ENCODE peak calls at places on chromosomes 7 and 10, in six cellular contexts. T, B, S, G, E and I are unnamed samples.

GRCh38 chr7:112147752-112148435 is 58.3 kb downstream of the DOCK4 start:
- DNase-seq in T (no peak), B (no peak), G (no peak), E (peak; percentile 21), S (no peak), I (no peak)

GRCh38 chr7:17123020-17123419 is 175.4 kb upstream of the AHR start:
- DNase-seq in S (no peak), G (peak; percentile 94), E (peak; percentile 85), T (no peak), B (no peak), I (peak; percentile 84)

GRCh38 chr7:79968249-79968648 is 166.4 kb upstream of the GNAI1 start:
- DNase-seq in T (no peak), B (no peak), G (no peak), E (no peak), S (no peak), I (no peak)

GRCh38 chr7:33604015-33604414 is 301.3 kb upstream of the BMPER start:
- DNase-seq in T (no peak), B (no peak), S (no peak), E (no peak), G (peak; percentile 15), I (no peak)

GRCh38 chr10:51178634-51179033 is 104.3 kb downstream of the PRKG1 start:
- DNase-seq in B (no peak), S (no peak), G (no peak), T (no peak), E (no peak), I (no peak)

GRCh38 chr10:97483526-97483925 is 14.7 kb downstream of the MMS19 start:
- DNase-seq in E (no peak), S (no peak), T (no peak), B (no peak), G (peak; percentile 58), I (no peak)

GRCh38 chr10:8950978-8951377 is 896.5 kb downstream of the GATA3 start:
- DNase-seq in E (no peak), B (no peak), G (no peak), T (no peak), S (no peak), I (no peak)

GRCh38 chr7:28957064-28957821 is 887 bp downstream of the TRIL start:
- DNase-seq in S (peak; percentile 66), T (no peak), G (no peak), B (no peak), E (no peak), I (no peak)

GRCh38 chr7:70674268-70675025 is 457.5 kb upstream of the GALNT17 start:
- DNase-seq in E (peak; percentile 20), G (no peak), T (no peak), B (no peak), S (no peak), I (no peak)

GRCh38 chr7:29878081-29878688 is 71.9 kb downstream of the WIPF3 start:
- DNase-seq in B (peak; percentile 76), E (peak; percentile 55), G (peak; percentile 46), T (peak; percentile 17), S (peak; percentile 23), I (no peak)

GRCh38 chr10:64036306-64036930 is 515.2 kb downstream of the REEP3 start:
- DNase-seq in G (no peak), E (no peak), B (no peak), T (no peak), S (no peak), I (no peak)

GRCh38 chr7:1853619-1854520 is 183.8 kb downstream of the ELFN1 start:
- DNase-seq in S (no peak), B (no peak), G (no peak), E (no peak), T (no peak), I (no peak)

GRCh38 chr7:23600251-23600650 is 3.1 kb downstream of the CCDC126 start:
- DNase-seq in E (no peak), S (no peak), T (no peak), G (no peak), B (no peak), I (no peak)

GRCh38 chr10:93837783-93838677 is 55.7 kb upstream of the SLC35G1 start:
- DNase-seq in S (no peak), B (no peak), T (no peak), G (no peak), E (no peak), I (no peak)

GRCh38 chr10:31041011-31041410 is 9.3 kb upstream of the ZNF438 start:
- DNase-seq in B (peak; percentile 43), S (no peak), E (no peak), G (peak; percentile 41), T (no peak), I (no peak)

GRCh38 chr10:102324061-102324460 is 71.4 kb upstream of the NFKB2 start:
- DNase-seq in T (no peak), S (no peak), B (no peak), E (peak; percentile 30), G (peak; percentile 33), I (no peak)

GRCh38 chr7:35015346-35015859 is 21.9 kb downstream of the DPY19L1 start:
- DNase-seq in E (peak; percentile 54), S (no peak), B (no peak), G (peak; percentile 38), T (no peak), I (no peak)

GRCh38 chr7:5574770-5575269 is 151.2 kb upstream of the TNRC18 start:
- DNase-seq in T (no peak), S (peak; percentile 59), E (no peak), G (no peak), B (no peak), I (no peak)

GRCh38 chr7:78073470-78074382 is 275.2 kb downstream of the PHTF2 start:
- DNase-seq in G (no peak), S (no peak), E (no peak), T (no peak), B (peak; percentile 22), I (no peak)

GRCh38 chr10:120979435-120980315 is 128.5 kb downstream of the WDR11 start:
- DNase-seq in E (no peak), T (no peak), G (no peak), S (peak; percentile 56), B (no peak), I (no peak)

GRCh38 chr7:2043316-2044039 is 189.3 kb downstream of the MAD1L1 start:
- DNase-seq in G (no peak), E (no peak), B (no peak), S (no peak), T (no peak), I (no peak)

GRCh38 chr7:112022128-112022527 is 184.1 kb downstream of the DOCK4 start:
- DNase-seq in B (no peak), G (peak; percentile 6), S (no peak), E (no peak), T (no peak), I (no peak)

GRCh38 chr10:54799491-54799890 is 1.5 kb downstream of the PCDH15 start:
- DNase-seq in B (no peak), G (no peak), S (no peak), E (no peak), T (no peak), I (no peak)

DNA sequence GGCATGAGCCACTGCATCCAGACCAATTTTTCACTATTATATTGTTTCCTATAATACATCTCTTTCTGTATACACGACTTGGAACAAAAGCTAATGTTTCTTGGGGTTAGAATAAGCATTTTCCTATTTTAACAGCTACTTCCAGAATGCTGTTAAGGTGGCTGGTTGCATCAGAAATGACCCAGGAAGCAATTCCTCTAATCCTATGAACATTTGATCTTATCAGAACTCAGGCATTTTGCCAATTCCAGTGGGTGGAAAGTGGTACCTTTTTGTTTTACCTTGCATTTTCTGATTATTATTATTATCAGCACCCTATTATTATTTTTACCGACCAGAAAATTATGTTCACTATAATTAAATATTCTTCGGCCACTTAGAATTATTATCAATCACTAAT is 73.3 kb downstream of the NDUFB2 start:
- DNase-seq in S (no peak), T (no peak), G (no peak), B (no peak), E (no peak), I (no peak)
- H3K4me3 ChIP-seq in S (no peak overlapping the region), T (no peak overlapping the region), G (no peak overlapping the region), B (no peak overlapping the region), E (no peak overlapping the region), I (no peak overlapping the region)

GRCh38 chr7:50565977-50566376 is 772 bp upstream of the DDC start:
- DNase-seq in B (no peak), E (no peak), G (no peak), T (no peak), S (no peak), I (no peak)

GRCh38 chr7:50562126-50562525 is 3.1 kb downstream of the DDC start:
- DNase-seq in E (no peak), G (no peak), T (no peak), B (no peak), S (no peak), I (no peak)

GRCh38 chr7:50565559-50565916 is 333 bp upstream of the DDC start:
- DNase-seq in S (no peak), T (no peak), B (no peak), G (no peak), E (no peak), I (no peak)

GRCh38 chr7:50564171-50564570 is 1.0 kb downstream of the DDC start:
- DNase-seq in S (no peak), T (no peak), E (no peak), B (no peak), G (no peak), I (no peak)

GRCh38 chr7:50564630-50565558 is at the start of gene DDC:
- DNase-seq in T (no peak), B (no peak), G (no peak), E (no peak), S (no peak), I (no peak)
- H3K4me3 ChIP-seq in T (no peak within 1 kb of the TSS), B (no peak within 1 kb of the TSS), G (no peak within 1 kb of the TSS), E (no peak within 1 kb of the TSS), S (no peak within 1 kb of the TSS), I (no peak within 1 kb of the TSS)

DNA sequence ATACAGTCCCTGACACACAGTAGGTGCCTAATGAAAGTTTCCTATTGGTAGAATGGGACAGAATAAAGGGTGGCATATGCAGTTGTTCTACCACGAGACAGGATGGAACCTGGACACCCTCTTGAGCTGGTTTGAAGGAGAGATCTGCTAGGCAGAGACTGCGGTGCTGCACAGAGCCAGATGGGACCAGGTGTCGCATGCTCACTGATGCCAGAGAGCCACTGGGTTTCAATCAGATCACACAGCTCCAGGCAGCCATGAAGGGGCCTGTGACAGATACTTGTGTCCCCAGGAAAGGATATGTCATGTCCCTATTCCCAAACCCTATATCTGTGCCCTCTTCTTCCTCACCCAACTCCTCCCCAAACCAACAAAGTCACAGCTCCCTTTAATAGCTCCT is 235.7 kb downstream of the PRPF18 start:
- DNase-seq in T (no peak), E (no peak), B (no peak), G (no peak), S (no peak), I (no peak)
- H3K4me3 ChIP-seq in T (no peak overlapping the region), E (no peak overlapping the region), B (no peak overlapping the region), G (no peak overlapping the region), S (no peak overlapping the region), I (no peak overlapping the region)

DNA sequence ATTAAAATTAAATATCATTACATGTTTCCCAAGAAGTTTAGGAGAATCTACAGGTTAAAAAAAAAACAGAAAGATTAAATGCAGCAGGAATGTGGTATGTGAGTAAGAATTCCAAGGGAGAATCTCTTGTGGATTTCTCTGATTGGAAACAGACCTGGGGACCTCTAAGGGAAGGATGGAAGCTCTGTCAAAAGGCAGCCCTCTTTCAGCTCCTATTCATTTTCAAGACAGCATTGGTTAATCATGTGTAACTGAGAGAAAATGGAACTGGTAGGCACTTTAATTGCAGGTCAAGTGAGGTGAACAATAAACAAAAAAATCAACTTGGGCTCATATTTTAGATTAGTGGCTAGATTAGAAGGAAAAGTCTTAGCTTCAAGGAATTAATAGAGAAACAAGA is 81.4 kb upstream of the MTPN start:
- DNase-seq in B (no peak), T (no peak), S (no peak), E (no peak), G (no peak), I (no peak)
- H3K4me3 ChIP-seq in B (no peak overlapping the region), T (no peak overlapping the region), S (no peak overlapping the region), E (no peak overlapping the region), G (no peak overlapping the region), I (no peak overlapping the region)